ENCODE peak calls at places on chromosomes 2 and 18, in ten cellular contexts. J is GM19239; P is mesothelial cell of epicardium; H is GM13977; Z is astrocyte of the spinal cord; A is stimulated activated CD4-positive, alpha-beta T cell treated with anti-CD3 and anti-CD28 coated beads, Interleukin-2, amount 100 ng/mL, for 24 hours; Q is caudate nucleus; K is T-helper 1 cell; R is AG10803; V is activated T-cell treated with anti-CD3 and anti-CD28 coated beads for 48 hours. G is an unnamed sample.

GRCh38 chr18:24103622-24104021 is 35.2 kb upstream of the CABYR start:
- DNase-seq in J (no peak), P (no peak), H (no peak), Z (no peak), A (no peak), Q (no peak), K (no peak), R (no peak), V (no peak), G (no peak)

GRCh38 chr2:86417961-86418360 is 23.2 kb upstream of the KDM3A start:
- DNase-seq in J (no peak), P (no peak), H (no peak), Z (peak; percentile 20), A (no peak), Q (no peak), K (no peak), R (peak; percentile 20), V (no peak), G (no peak)

GRCh38 chr2:150911766-150912280 is 349.8 kb downstream of the RBM43 start:
- DNase-seq in J (no peak), P (no peak), H (no peak), Z (peak; percentile 74), A (no peak), Q (no peak), K (no peak), R (peak; percentile 95), V (no peak), G (no peak)

GRCh38 chr2:59025157-59025757 is 784.1 kb upstream of the FANCL start:
- DNase-seq in J (peak; percentile 6), P (peak; percentile 51), H (peak; percentile 28), Z (peak; percentile 14), A (no peak), Q (no peak), K (no peak), R (peak; percentile 31), V (peak; percentile 8), G (peak; percentile 61)

GRCh38 chr18:11154369-11154982 is 5.1 kb upstream of the PIEZO2 start:
- DNase-seq in J (no peak), P (no peak), H (peak; percentile 57), Z (peak; percentile 68), A (no peak), Q (no peak), K (no peak), R (peak; percentile 55), V (no peak), G (peak; percentile 20)

GRCh38 chr18:9808530-9809241 is 77.1 kb upstream of the TXNDC2 start:
- DNase-seq in J (no peak), P (no peak), H (no peak), Z (no peak), A (no peak), Q (peak; percentile 33), K (no peak), R (peak; percentile 66), V (no peak), G (peak; percentile 55)

GRCh38 chr18:68147728-68148127 is 567.2 kb downstream of the TMX3 start:
- DNase-seq in J (no peak), P (no peak), H (no peak), Z (peak; percentile 5), A (no peak), Q (no peak), K (no peak), R (no peak), V (no peak), G (no peak)

GRCh38 chr2:150548527-150548926 is 61.1 kb upstream of the RND3 start:
- DNase-seq in J (no peak), P (no peak), H (peak; percentile 20), Z (peak; percentile 25), A (no peak), Q (no peak), K (no peak), R (peak; percentile 40), V (no peak), G (peak; percentile 51)

GRCh38 chr2:193475038-193475437 is 1280.3 kb upstream of the TMEFF2 start:
- DNase-seq in J (no peak), P (no peak), H (no peak), Z (no peak), A (no peak), Q (no peak), K (no peak), R (no peak), V (no peak), G (no peak)

GRCh38 chr2:37812414-37812813 is 112.7 kb upstream of the RMDN2 start:
- DNase-seq in J (no peak), P (no peak), H (no peak), Z (no peak), A (no peak), Q (no peak), K (no peak), R (peak; percentile 61), V (no peak), G (no peak)

GRCh38 chr2:236143811-236144210 is 24.4 kb downstream of the GBX2 start:
- DNase-seq in J (no peak), P (no peak), H (no peak), Z (no peak), A (no peak), Q (no peak), K (no peak), R (no peak), V (no peak), G (no peak)

GRCh38 chr2:83953661-83954060 is 505.4 kb downstream of the SUCLG1 start:
- DNase-seq in J (no peak), P (no peak), H (no peak), Z (no peak), A (no peak), Q (no peak), K (no peak), R (no peak), V (no peak), G (no peak)

GRCh38 chr2:221085376-221085900 is 486.7 kb downstream of the EPHA4 start:
- DNase-seq in J (no peak), P (no peak), H (no peak), Z (no peak), A (no peak), Q (no peak), K (no peak), R (peak; percentile 39), V (no peak), G (no peak)

GRCh38 chr2:42028571-42029148 is 19.2 kb upstream of the PKDCC start:
- DNase-seq in J (no peak), P (no peak), H (peak; percentile 53), Z (peak; percentile 28), A (no peak), Q (no peak), K (no peak), R (no peak), V (no peak), G (no peak)

GRCh38 chr2:66790651-66791181 is 355.8 kb downstream of the MEIS1 start:
- DNase-seq in J (no peak), P (no peak), H (no peak), Z (no peak), A (no peak), Q (no peak), K (no peak), R (no peak), V (no peak), G (no peak)

GRCh38 chr2:104318001-104318555 is 535.8 kb upstream of the POU3F3 start:
- DNase-seq in J (no peak), P (no peak), H (no peak), Z (peak; percentile 31), A (no peak), Q (no peak), K (no peak), R (no peak), V (no peak), G (no peak)

GRCh38 chr2:3465844-3466481 is 53.4 kb downstream of the ADI1 start:
- DNase-seq in J (no peak), P (no peak), H (no peak), Z (peak; percentile 94), A (no peak), Q (no peak), K (no peak), R (peak; percentile 92), V (no peak), G (no peak)

GRCh38 chr2:83191316-83191715 is 1267.8 kb downstream of the SUCLG1 start:
- DNase-seq in J (no peak), P (no peak), H (no peak), Z (no peak), A (no peak), Q (no peak), K (no peak), R (peak; percentile 9), V (no peak), G (no peak)

GRCh38 chr18:23689031-23689615 is at the start of gene LAMA3:
- DNase-seq in J (no peak), P (peak; percentile 72), H (peak; percentile 38), Z (peak; percentile 28), A (peak; percentile 22), Q (no peak), K (peak; percentile 12), R (peak; percentile 27), V (no peak), G (peak; percentile 73)

GRCh38 chr2:240991378-240992263 is 6.8 kb upstream of the SNED1 start:
- DNase-seq in J (no peak), P (peak; percentile 36), H (no peak), Z (peak; percentile 97), A (no peak), Q (no peak), K (no peak), R (peak; percentile 90), V (no peak), G (peak; percentile 38)

GRCh38 chr2:105917216-105917615 is 172.5 kb downstream of the NCK2 start:
- DNase-seq in J (no peak), P (no peak), H (no peak), Z (no peak), A (no peak), Q (no peak), K (no peak), R (no peak), V (no peak), G (no peak)

GRCh38 chr2:29139152-29139551 is 23.9 kb downstream of the CLIP4 start:
- DNase-seq in J (no peak), P (no peak), H (no peak), Z (no peak), A (no peak), Q (no peak), K (no peak), R (no peak), V (no peak), G (no peak)

GRCh38 chr2:33696234-33696633 is 97.1 kb upstream of the FAM98A start:
- DNase-seq in J (no peak), P (no peak), H (no peak), Z (no peak), A (no peak), Q (no peak), K (no peak), R (no peak), V (no peak), G (no peak)

GRCh38 chr2:203893386-203893785 is 25.8 kb downstream of the CTLA4 start:
- DNase-seq in J (no peak), P (no peak), H (no peak), Z (no peak), A (no peak), Q (peak; percentile 76), K (no peak), R (peak; percentile 58), V (no peak), G (no peak)

GRCh38 chr2:240906141-240906910 is at the start of gene CROCC2:
- DNase-seq in J (no peak), P (no peak), H (no peak), Z (no peak), A (no peak), Q (no peak), K (no peak), R (no peak), V (no peak), G (no peak)

GRCh38 chr2:136246086-136246669 is 128.2 kb upstream of the CXCR4 start:
- DNase-seq in J (no peak), P (no peak), H (no peak), Z (peak; percentile 10), A (no peak), Q (no peak), K (no peak), R (peak; percentile 24), V (no peak), G (peak; percentile 60)

GRCh38 chr2:151439127-151439526 is 29.4 kb downstream of the RIF1 start:
- DNase-seq in J (no peak), P (no peak), H (no peak), Z (no peak), A (no peak), Q (no peak), K (no peak), R (no peak), V (no peak), G (no peak)

GRCh38 chr18:80166725-80167124 is 57.7 kb downstream of the ADNP2 start:
- DNase-seq in J (no peak), P (no peak), H (no peak), Z (no peak), A (no peak), Q (no peak), K (no peak), R (no peak), V (no peak), G (no peak)